ENCODE peak calls at places on chromosomes 5 and 9, in four cellular contexts. W is astrocyte, E is HepG2, P is neuronal stem cell. U is an unnamed sample.

GRCh38 chr9:98989036-98990000 is 45.6 kb downstream of the COL15A1 start:
- DNase-seq in W (peak; percentile 100), E (peak; percentile 18), P (no peak), U (no peak)

GRCh38 chr5:79878721-79879336 is 112.2 kb downstream of the MTX3 start:
- DNase-seq in W (no peak), E (peak; percentile 13), P (no peak), U (no peak)

GRCh38 chr9:107650995-107651394 is 161.4 kb upstream of the KLF4 start:
- DNase-seq in W (no peak), E (no peak), P (no peak), U (no peak)

GRCh38 chr9:16309350-16310271 is 560.9 kb downstream of the BNC2 start:
- DNase-seq in W (no peak), E (no peak), P (peak; percentile 56), U (peak; percentile 35)

GRCh38 chr5:145762833-145763232 is 72.3 kb downstream of the PRELID2 start:
- DNase-seq in W (no peak), E (no peak), P (no peak), U (no peak)

GRCh38 chr5:151250346-151251000 is 2.5 kb upstream of the GM2A start:
- DNase-seq in W (no peak), E (peak; percentile 43), P (no peak), U (no peak)

GRCh38 chr5:178189433-178189832 is 2.3 kb upstream of the GMCL2 start:
- DNase-seq in W (no peak), E (no peak), P (no peak), U (no peak)

GRCh38 chr9:3578786-3579185 is 53.0 kb upstream of the RFX3 start:
- DNase-seq in W (peak; percentile 62), E (no peak), P (no peak), U (no peak)

GRCh38 chr5:75168026-75168750 is 68.5 kb downstream of the ANKRD31 start:
- DNase-seq in W (no peak), E (no peak), P (no peak), U (no peak)

GRCh38 chr5:171747061-171747859 is 38.4 kb upstream of the SMIM23 start:
- DNase-seq in W (no peak), E (no peak), P (no peak), U (no peak)

GRCh38 chr9:135241381-135242380 is 154.2 kb downstream of the OLFM1 start:
- DNase-seq in W (no peak), E (no peak), P (no peak), U (no peak)

GRCh38 chr5:152142845-152143469 is 218.3 kb upstream of the GLRA1 start:
- DNase-seq in W (peak; percentile 33), E (peak; percentile 43), P (peak; percentile 70), U (peak; percentile 31)

GRCh38 chr5:97929383-97929782 is 746.3 kb upstream of the RIOK2 start:
- DNase-seq in W (peak; percentile 1), E (no peak), P (no peak), U (no peak)

GRCh38 chr5:78813286-78813685 is 164.7 kb upstream of the LHFPL2 start:
- DNase-seq in W (no peak), E (no peak), P (no peak), U (no peak)

GRCh38 chr5:5179079-5179478 is 38.9 kb downstream of the ADAMTS16 start:
- DNase-seq in W (no peak), E (no peak), P (no peak), U (no peak)

GRCh38 chr9:69949396-69949795 is 94.3 kb upstream of the MAMDC2 start:
- DNase-seq in W (no peak), E (no peak), P (no peak), U (no peak)
- H3K9ac ChIP-seq in W (no peak overlapping the region), E (no peak overlapping the region), P (no peak overlapping the region), U (no peak overlapping the region)

DNA sequence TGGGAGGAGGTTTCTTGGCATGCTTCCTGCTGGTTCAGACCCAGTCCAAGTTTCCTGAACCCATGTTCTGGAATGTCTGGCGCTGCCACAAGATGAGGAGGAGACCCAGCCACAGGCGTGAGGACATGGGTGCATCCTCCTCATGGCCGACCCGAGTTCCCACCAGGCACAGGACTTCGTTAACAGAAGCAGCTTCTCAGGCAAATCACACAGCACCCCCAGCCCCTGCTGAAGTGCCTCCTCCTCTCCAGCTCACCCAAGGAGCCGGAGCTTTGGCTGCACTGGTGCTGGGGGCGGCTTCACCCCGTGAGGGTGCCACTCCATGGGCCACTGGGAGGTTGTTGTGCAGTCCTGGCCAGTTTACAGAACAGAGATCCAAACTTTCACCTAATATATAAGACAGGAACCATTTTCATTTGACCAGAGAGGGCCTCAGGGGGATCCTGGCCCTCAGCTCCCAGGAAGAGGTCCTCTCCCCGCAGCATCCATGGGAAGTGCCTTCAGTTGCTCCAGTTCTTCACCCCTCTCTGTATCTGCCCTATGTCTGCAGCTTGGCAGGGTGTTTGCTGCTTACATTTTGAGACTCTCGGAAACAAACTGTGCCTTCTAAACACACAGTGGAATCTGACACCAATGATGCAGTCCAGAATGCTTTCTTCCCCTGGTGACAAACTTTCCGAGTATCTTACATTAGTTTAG is 10.2 kb upstream of the NKD2 start:
- DNase-seq in W (no peak), E (no peak), P (no peak), U (no peak)
- H3K9ac ChIP-seq in W (no peak overlapping the region), E (no peak overlapping the region), P (no peak overlapping the region), U (no peak overlapping the region)

DNA sequence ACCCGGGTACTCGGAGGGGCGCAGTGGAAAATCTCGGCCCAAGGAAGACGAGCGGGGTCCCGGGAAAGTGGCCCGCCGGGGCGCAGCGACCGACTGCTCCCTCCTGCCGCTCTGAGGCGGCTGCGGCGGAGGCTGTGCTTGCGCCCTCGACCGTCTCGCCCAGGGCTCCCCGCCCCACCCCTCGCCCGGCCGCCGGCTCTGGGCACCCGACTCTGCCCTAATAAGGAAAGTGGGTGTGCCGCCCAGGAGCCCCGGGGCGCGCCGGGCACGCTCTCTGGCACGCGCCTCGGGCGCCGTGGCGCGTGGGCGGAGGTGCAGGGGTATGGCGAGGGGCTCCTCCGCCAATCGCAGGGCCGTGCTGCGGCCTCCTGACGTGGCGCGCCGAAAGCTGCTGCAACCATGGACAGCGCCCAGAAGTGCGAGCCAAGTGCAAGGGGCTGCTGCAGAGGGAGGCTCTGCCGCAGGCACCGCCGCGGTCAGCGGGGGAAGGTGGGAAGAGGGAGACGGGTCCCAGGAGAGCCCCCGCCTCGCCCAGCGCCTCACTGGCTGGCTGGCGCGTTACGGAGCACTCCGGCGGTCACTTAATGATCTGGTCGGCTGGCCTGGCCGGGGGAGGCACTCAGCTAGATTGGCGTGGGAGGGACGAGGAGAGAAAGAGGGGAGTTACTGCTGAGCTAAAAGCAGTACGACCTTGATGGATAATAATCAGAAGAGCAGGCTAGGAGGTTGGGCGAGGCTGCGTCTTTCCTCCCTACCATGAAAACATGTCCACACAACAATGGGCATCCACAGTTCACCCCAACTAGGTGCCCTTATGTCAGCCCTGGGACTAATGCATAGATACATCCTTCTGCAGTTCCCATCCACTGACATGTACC is at the start of gene PRUNE2:
- DNase-seq in W (peak; percentile 84), E (no peak), P (peak; percentile 77), U (peak; percentile 80)
- H3K9ac ChIP-seq in W (peak within 1 kb of the TSS; percentile 39), E (no peak within 1 kb of the TSS), P (no peak within 1 kb of the TSS), U (peak within 1 kb of the TSS; percentile 61)

DNA sequence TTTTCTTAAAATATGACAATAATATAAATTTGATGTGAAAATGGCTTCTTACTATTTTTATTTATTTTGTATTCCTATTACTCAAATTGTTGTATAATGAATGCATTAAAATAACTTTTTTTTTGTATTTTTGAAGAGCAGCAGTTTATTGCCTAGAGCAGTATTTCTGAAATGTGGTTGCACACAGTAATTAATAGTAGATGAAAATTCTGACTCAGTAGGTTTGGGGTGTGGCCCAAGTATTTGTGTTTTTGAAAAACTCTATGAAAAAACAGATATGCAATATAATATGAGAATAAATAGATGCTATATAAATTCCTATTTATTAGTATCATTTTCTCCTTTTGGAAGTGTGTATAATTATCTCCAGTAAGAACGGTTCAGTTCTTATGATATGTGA is 2225.3 kb upstream of the C9orf72 start:
- DNase-seq in W (no peak), E (no peak), P (no peak), U (no peak)
- H3K9ac ChIP-seq in W (no peak overlapping the region), E (no peak overlapping the region), P (no peak overlapping the region), U (no peak overlapping the region)

GRCh38 chr5:140162781-140163180 is 12.2 kb upstream of the CYSTM1 start:
- DNase-seq in W (no peak), E (no peak), P (no peak), U (no peak)

GRCh38 chr5:140159014-140159927 is 15.7 kb upstream of the CYSTM1 start:
- DNase-seq in W (no peak), E (no peak), P (no peak), U (no peak)

GRCh38 chr5:140165101-140165920 is 9.7 kb upstream of the CYSTM1 start:
- DNase-seq in W (no peak), E (no peak), P (no peak), U (peak; percentile 82)

GRCh38 chr5:140160432-140160831 is 14.6 kb upstream of the CYSTM1 start:
- DNase-seq in W (no peak), E (no peak), P (no peak), U (no peak)

GRCh38 chr5:140162275-140162674 is 12.7 kb upstream of the CYSTM1 start:
- DNase-seq in W (no peak), E (no peak), P (no peak), U (no peak)
- H3K9ac ChIP-seq in W (no peak overlapping the region), E (no peak overlapping the region), P (no peak overlapping the region), U (no peak overlapping the region)

GRCh38 chr5:53568868-53569267 is 8.4 kb downstream of the NDUFS4 start:
- DNase-seq in W (no peak), E (no peak), P (no peak), U (no peak)

GRCh38 chr5:53571403-53571802 is 11.0 kb downstream of the NDUFS4 start:
- DNase-seq in W (no peak), E (no peak), P (no peak), U (no peak)

GRCh38 chr5:53569486-53569885 is 9.0 kb downstream of the NDUFS4 start:
- DNase-seq in W (no peak), E (no peak), P (no peak), U (no peak)
- H3K9ac ChIP-seq in W (no peak overlapping the region), E (no peak overlapping the region), P (no peak overlapping the region), U (no peak overlapping the region)